ENCODE peak calls at places on chromosome 6, in nine cellular contexts. C is PC-9; D is esophagus muscularis mucosa; Y is CD8-positive, alpha-beta T cell; Q is mammary epithelial cell; H is uterus; G is psoas muscle; S is lower leg skin; P is AG10803. V is an unnamed sample.
A peak's percentile ranks its signal among the peaks of the same experiment; 100 is the strongest.

GRCh38 chr6:35486005-35486925 is 10.6 kb downstream of the TEAD3 start:
- DNase-seq in Y (no peak), H (peak; percentile 93), C (peak; percentile 78), S (peak; percentile 93), P (no peak), D (no peak), Q (peak; percentile 98), G (peak; percentile 56), V (peak; percentile 98)

GRCh38 chr6:96520039-96520850 is 1.4 kb upstream of the UFL1 start:
- DNase-seq in H (no peak), S (no peak), Q (peak; percentile 77), C (peak; percentile 95), D (no peak), G (no peak), P (no peak), Y (no peak), V (peak; percentile 92)

GRCh38 chr6:125584468-125584939 is 164.9 kb upstream of the HEY2 start:
- DNase-seq in Q (peak; percentile 1), H (no peak), G (peak; percentile 86), P (no peak), D (no peak), S (no peak), C (no peak), Y (no peak), V (peak; percentile 78)

GRCh38 chr6:51619042-51619799 is 468.2 kb downstream of the PKHD1 start:
- DNase-seq in Q (no peak), P (no peak), Y (no peak), C (no peak), D (no peak), G (no peak), S (no peak), H (no peak), V (peak; percentile 16)

GRCh38 chr6:118893095-118893881 is 664 bp upstream of the ASF1A start:
- DNase-seq in D (no peak), G (peak; percentile 44), H (peak; percentile 31), S (no peak), Y (peak; percentile 55), Q (peak; percentile 62), P (peak; percentile 66), C (peak; percentile 58), V (peak; percentile 39)

GRCh38 chr6:125868996-125869395 is 78.2 kb downstream of the NCOA7 start:
- DNase-seq in D (no peak), H (peak; percentile 26), G (peak; percentile 61), Q (no peak), C (no peak), Y (no peak), P (no peak), S (no peak), V (no peak)

GRCh38 chr6:13794184-13794583 is 20.2 kb downstream of the MCUR1 start:
- DNase-seq in H (no peak), D (no peak), C (peak; percentile 51), Y (no peak), G (no peak), P (peak; percentile 84), Q (peak; percentile 11), S (no peak), V (peak; percentile 64)

GRCh38 chr6:152368761-152369624 is 268.2 kb downstream of the SYNE1 start:
- DNase-seq in G (peak; percentile 80), H (peak; percentile 58), S (no peak), C (no peak), D (no peak), Q (no peak), P (peak; percentile 28), Y (no peak), V (peak; percentile 51)

GRCh38 chr6:65937982-65938381 is 231.0 kb upstream of the EYS start:
- DNase-seq in S (peak; percentile 86), Y (no peak), H (peak; percentile 49), G (no peak), C (no peak), P (peak; percentile 24), Q (no peak), D (no peak), V (no peak)

GRCh38 chr6:166406197-166406596 is 23.5 kb upstream of the MPC1 start:
- DNase-seq in G (no peak), Y (no peak), S (peak; percentile 42), D (no peak), Q (no peak), C (no peak), P (no peak), H (no peak), V (no peak)

GRCh38 chr6:62150048-62150663 is 135.9 kb downstream of the KHDRBS2 start:
- DNase-seq in D (no peak), P (peak; percentile 30), H (no peak), C (no peak), Q (peak; percentile 26), G (no peak), Y (no peak), S (no peak), V (peak; percentile 70)

GRCh38 chr6:158010591-158011477 is 29.2 kb downstream of the SYNJ2 start:
- DNase-seq in C (no peak), S (peak; percentile 31), D (no peak), G (peak; percentile 30), Q (no peak), P (no peak), Y (no peak), H (no peak), V (no peak)

GRCh38 chr6:158999154-158999668 is 791 bp downstream of the RSPH3 start:
- DNase-seq in P (no peak), D (no peak), H (no peak), S (peak; percentile 91), G (no peak), Y (no peak), C (no peak), Q (peak; percentile 42), V (no peak)

GRCh38 chr6:16206595-16207037 is 31.8 kb upstream of the GMPR start:
- DNase-seq in G (no peak), P (peak; percentile 87), Q (peak; percentile 64), D (no peak), Y (peak; percentile 39), C (peak; percentile 52), H (peak; percentile 58), S (no peak), V (peak; percentile 61)

GRCh38 chr6:10451828-10452509 is 37.1 kb upstream of the TFAP2A start:
- DNase-seq in S (peak; percentile 87), Q (peak; percentile 98), H (no peak), D (no peak), G (no peak), Y (no peak), C (peak; percentile 94), P (peak; percentile 68), V (peak; percentile 100)

GRCh38 chr6:30681696-30682180 is 4.7 kb downstream of the PPP1R18 start:
- DNase-seq in G (no peak), D (no peak), C (no peak), Q (no peak), S (no peak), Y (no peak), P (no peak), H (no peak), V (no peak)

GRCh38 chr6:41733707-41734665 is 1.4 kb downstream of the TFEB start:
- DNase-seq in Y (peak; percentile 66), S (peak; percentile 94), C (no peak), Q (peak; percentile 80), P (peak; percentile 67), H (peak; percentile 76), G (peak; percentile 87), D (no peak), V (peak; percentile 67)

GRCh38 chr6:31070711-31071197 is 41.6 kb downstream of the C6orf15 start:
- DNase-seq in Y (no peak), H (no peak), D (no peak), Q (peak; percentile 74), P (peak; percentile 82), S (no peak), G (no peak), C (peak; percentile 76), V (peak; percentile 90)

GRCh38 chr6:148407372-148407771 is 64.7 kb downstream of the SASH1 start:
- DNase-seq in D (no peak), H (peak; percentile 27), Q (peak; percentile 69), C (peak; percentile 86), Y (no peak), P (peak; percentile 98), S (no peak), G (peak; percentile 68), V (peak; percentile 87)

DNA sequence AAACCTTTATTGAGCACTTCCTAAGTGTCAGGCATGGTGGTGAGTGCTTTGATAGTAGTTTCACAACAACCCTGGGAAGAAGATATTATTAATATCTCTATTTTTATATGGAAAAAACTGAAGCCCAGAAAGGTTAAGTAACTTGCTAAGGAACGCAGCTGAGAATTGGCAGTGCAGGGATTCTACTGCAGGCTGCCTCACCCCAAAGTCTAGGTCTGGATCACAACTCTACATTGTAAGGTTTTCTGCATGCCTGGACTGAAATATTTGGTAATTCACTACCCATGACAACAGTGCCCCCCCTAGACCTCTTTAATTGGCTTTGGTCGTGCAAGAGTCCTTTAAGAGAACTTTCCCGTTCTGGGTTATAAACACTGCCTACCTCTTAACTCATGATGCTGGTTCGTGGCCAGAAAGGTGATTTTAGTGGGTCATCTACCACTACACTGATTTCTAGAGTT is 67.1 kb upstream of the KCNQ5 start:
- DNase-seq in C (no peak), P (peak; percentile 59), G (no peak), D (no peak), H (no peak), Q (peak; percentile 36), Y (no peak), S (no peak), V (peak; percentile 10)
- H3K4me3 ChIP-seq in C (no peak overlapping the region), P (no peak overlapping the region), G (no peak overlapping the region), D (no peak overlapping the region), H (no peak overlapping the region), Q (no peak overlapping the region), Y (no peak overlapping the region), S (no peak overlapping the region), V (no peak overlapping the region)

DNA sequence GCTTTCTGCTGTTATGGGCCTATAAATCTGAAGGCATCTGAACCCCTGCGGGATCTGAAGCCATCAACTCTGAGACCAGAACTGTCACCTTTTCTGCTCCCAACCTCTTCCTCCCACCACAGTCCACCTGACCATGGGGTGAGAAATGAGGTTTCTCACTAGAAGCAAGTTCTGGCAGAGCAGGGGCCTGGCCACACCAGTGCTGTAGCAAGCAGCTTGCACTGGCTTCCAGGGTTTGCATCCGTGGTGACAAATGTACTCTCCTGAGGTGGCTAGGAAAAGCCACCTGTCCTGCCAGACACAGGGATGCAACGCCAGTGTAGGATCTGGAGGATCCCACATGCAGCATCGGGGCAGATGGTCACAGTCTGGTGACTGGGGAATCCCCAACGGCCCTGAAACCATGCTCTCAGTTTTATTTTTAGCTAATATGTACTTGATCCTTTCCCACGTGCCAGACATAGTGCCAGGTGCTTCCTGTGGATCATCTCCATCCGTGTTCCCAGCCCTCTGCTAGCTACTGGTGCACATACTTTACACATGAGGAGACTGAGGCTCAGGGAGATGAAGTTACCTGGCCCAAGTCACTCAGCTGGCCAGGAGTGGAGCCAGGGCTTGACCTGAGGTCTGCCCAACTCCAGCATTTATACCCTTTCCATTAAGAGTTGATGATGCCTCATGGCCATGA is 122.1 kb upstream of the SPACA1 start:
- DNase-seq in Q (no peak), H (no peak), S (no peak), Y (no peak), C (no peak), P (no peak), D (no peak), G (no peak), V (no peak)
- H3K4me3 ChIP-seq in Q (no peak overlapping the region), H (no peak overlapping the region), S (no peak overlapping the region), Y (no peak overlapping the region), C (no peak overlapping the region), P (no peak overlapping the region), D (no peak overlapping the region), G (no peak overlapping the region), V (no peak overlapping the region)

GRCh38 chr6:81996414-81996813 is 243.9 kb upstream of the TENT5A start:
- DNase-seq in S (no peak), P (peak; percentile 87), Y (no peak), Q (peak; percentile 79), D (no peak), H (no peak), G (no peak), C (no peak), V (peak; percentile 80)
- H3K4me3 ChIP-seq in S (no peak overlapping the region), P (no peak overlapping the region), Y (no peak overlapping the region), Q (no peak overlapping the region), D (no peak overlapping the region), H (no peak overlapping the region), G (no peak overlapping the region), C (no peak overlapping the region), V (no peak overlapping the region)

GRCh38 chr6:44221961-44222335 is 1.4 kb upstream of the SLC29A1 start:
- DNase-seq in G (no peak), P (no peak), H (no peak), Q (no peak), Y (no peak), S (no peak), C (no peak), D (no peak), V (no peak)
- H3K4me3 ChIP-seq in G (peak overlapping the region; percentile 22), P (no peak overlapping the region), H (peak overlapping the region; percentile 5), Q (no peak overlapping the region), Y (no peak overlapping the region), S (no peak overlapping the region), C (no peak overlapping the region), D (peak overlapping the region; percentile 73), V (no peak overlapping the region)